ENCODE peak calls at places on chromosomes 6 and 20, in five cellular contexts. H is K562, F is tibial artery, T is neural progenitor cell, R is OCI-LY7. D is an unnamed sample.

GRCh38 chr6:2931970-2932748 is 29.1 kb upstream of the SERPINB9 start:
- DNase-seq in F (peak; percentile 83), H (peak; percentile 95), R (peak; percentile 90), T (peak; percentile 84), D (peak; percentile 76)

GRCh38 chr6:168192195-168192900 is 113.3 kb upstream of the FRMD1 start:
- DNase-seq in F (peak; percentile 13), H (no peak), R (no peak), T (peak; percentile 17), D (no peak)

GRCh38 chr20:1883986-1884385 is 11.2 kb upstream of the SIRPA start:
- DNase-seq in T (no peak), R (no peak), H (no peak), F (no peak), D (no peak)

GRCh38 chr20:23043376-23043775 is 6.1 kb downstream of the THBD start:
- DNase-seq in H (no peak), F (no peak), T (no peak), R (peak; percentile 2), D (no peak)

GRCh38 chr20:8740265-8740664 is 328.6 kb upstream of the PLCB4 start:
- DNase-seq in R (no peak), T (no peak), F (no peak), H (no peak), D (no peak)

GRCh38 chr6:37994238-37994637 is 174.7 kb downstream of the ZFAND3 start:
- DNase-seq in H (no peak), T (peak; percentile 42), R (no peak), F (no peak), D (peak; percentile 45)

GRCh38 chr20:50244352-50245149 is 53.9 kb downstream of the CEBPB start:
- DNase-seq in T (no peak), R (no peak), H (no peak), F (no peak), D (no peak)

GRCh38 chr6:144845181-144845580 is 560.0 kb downstream of the UTRN start:
- DNase-seq in T (no peak), R (no peak), H (no peak), F (no peak), D (peak; percentile 8)

GRCh38 chr6:16947461-16948159 is 154.2 kb upstream of the STMND1 start:
- DNase-seq in F (peak; percentile 54), R (no peak), H (no peak), T (peak; percentile 7), D (peak; percentile 96)

GRCh38 chr6:42095776-42096541 is 45.6 kb downstream of the TAF8 start:
- DNase-seq in T (peak; percentile 28), R (no peak), H (no peak), F (no peak), D (no peak)

GRCh38 chr20:58472273-58473018 is 42.8 kb downstream of the APCDD1L start:
- DNase-seq in R (no peak), T (no peak), F (no peak), H (no peak), D (no peak)

GRCh38 chr6:29828471-29828797 is 809 bp downstream of the HLA-G start:
- DNase-seq in R (no peak), H (peak; percentile 64), T (peak; percentile 33), F (no peak), D (no peak)

GRCh38 chr20:50671626-50672025 is 19.7 kb downstream of the RIPOR3 start:
- DNase-seq in T (no peak), F (no peak), H (no peak), R (no peak), D (no peak)

GRCh38 chr6:133551847-133552331 is 310.7 kb downstream of the EYA4 start:
- DNase-seq in T (no peak), H (no peak), F (peak; percentile 29), R (no peak), D (peak; percentile 95)

GRCh38 chr6:21847712-21848111 is 254.2 kb downstream of the SOX4 start:
- DNase-seq in T (no peak), F (no peak), H (no peak), R (no peak), D (no peak)

GRCh38 chr6:146917182-146917581 is 287.0 kb upstream of the STXBP5 start:
- DNase-seq in T (no peak), H (no peak), R (no peak), F (no peak), D (no peak)

GRCh38 chr20:50071039-50071888 is 41.7 kb downstream of the UBE2V1 start:
- DNase-seq in H (peak; percentile 96), R (peak; percentile 87), T (peak; percentile 95), F (peak; percentile 86), D (peak; percentile 79)

GRCh38 chr20:31706607-31707257 is 15.9 kb downstream of the BCL2L1 start:
- DNase-seq in F (no peak), R (no peak), T (no peak), H (peak; percentile 85), D (peak; percentile 54)

GRCh38 chr20:48574383-48574782 is 253.4 kb downstream of the PREX1 start:
- DNase-seq in T (peak; percentile 53), H (peak; percentile 17), R (peak; percentile 19), F (no peak), D (peak; percentile 10)

GRCh38 chr20:48604936-48605335 is 222.9 kb downstream of the PREX1 start:
- DNase-seq in H (no peak), T (no peak), F (no peak), R (no peak), D (no peak)

GRCh38 chr20:53655909-53656652 is 62.4 kb upstream of the ZNF217 start:
- DNase-seq in F (no peak), T (no peak), H (no peak), R (no peak), D (no peak)

GRCh38 chr6:51818520-51819022 is 268.8 kb downstream of the PKHD1 start:
- DNase-seq in H (no peak), T (no peak), R (no peak), F (no peak), D (no peak)

GRCh38 chr6:47665112-47665511 is 33.3 kb upstream of the ADGRF4 start:
- DNase-seq in T (no peak), R (no peak), F (no peak), H (no peak), D (no peak)

GRCh38 chr6:87846446-87846845 is 144.4 kb upstream of the AKIRIN2 start:
- DNase-seq in R (no peak), H (no peak), T (no peak), F (no peak), D (no peak)

GRCh38 chr6:136576821-136577220 is 26.6 kb upstream of the MAP7 start:
- DNase-seq in T (no peak), F (no peak), H (no peak), R (no peak), D (no peak)

GRCh38 chr6:63537126-63537958 is 34.9 kb upstream of the LOC128125822 start:
- DNase-seq in H (no peak), R (peak; percentile 11), F (no peak), T (no peak), D (no peak)

GRCh38 chr6:158223926-158224325 is 55.8 kb downstream of the GTF2H5 start:
- DNase-seq in T (no peak), F (no peak), R (no peak), H (no peak), D (no peak)

GRCh38 chr6:111565316-111566221 is 40.1 kb downstream of the TRAF3IP2 start:
- DNase-seq in F (no peak), R (peak; percentile 86), H (no peak), T (no peak), D (no peak)

GRCh38 chr20:45085289-45085688 is 15.6 kb downstream of the KCNS1 start:
- DNase-seq in T (no peak), R (no peak), F (no peak), H (no peak), D (no peak)

GRCh38 chr6:163175301-163175700 is 239.2 kb upstream of the QKI start:
- DNase-seq in T (no peak), R (no peak), F (no peak), H (no peak), D (no peak)

GRCh38 chr6:142728910-142729481 is 216.0 kb downstream of the HIVEP2 start:
- DNase-seq in F (no peak), T (no peak), R (peak; percentile 13), H (no peak), D (peak; percentile 89)

GRCh38 chr6:139742671-139743070 is 368.2 kb upstream of the CITED2 start:
- DNase-seq in R (no peak), T (no peak), F (no peak), H (no peak), D (no peak)

DNA sequence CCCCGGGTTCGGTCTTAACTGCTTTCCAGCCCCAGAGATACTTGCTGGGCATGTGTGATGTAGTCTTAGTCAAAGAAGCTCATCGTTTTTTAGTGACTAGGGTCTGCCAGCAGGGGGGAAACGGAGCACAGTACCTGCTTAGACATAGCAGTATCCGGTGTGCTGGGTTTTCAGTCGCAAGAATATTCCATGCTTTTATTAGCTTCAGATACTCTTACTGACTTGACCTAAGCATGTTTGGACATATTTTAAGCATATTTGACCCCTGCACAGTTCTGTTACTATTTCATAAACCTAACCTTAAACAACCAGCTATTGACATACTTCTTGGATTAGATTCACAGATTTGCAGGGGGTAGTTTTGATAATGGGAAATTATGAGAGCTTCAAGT is 3.0 kb downstream of the E2F3 start:
- DNase-seq in R (peak; percentile 86), H (peak; percentile 45), T (peak; percentile 74), F (no peak), D (peak; percentile 80)
- TF ChIP-seq CTCF in R (peak; percentile 80), H (peak; percentile 67), T (peak; percentile 50), F (peak; percentile 37), D (peak; percentile 75)

GRCh38 chr6:501891-502601 is 110.5 kb downstream of the IRF4 start:
- DNase-seq in T (peak; percentile 9), F (no peak), H (no peak), R (no peak), D (no peak)
- H3K4me3 ChIP-seq in T (no peak overlapping the region), F (no peak overlapping the region), H (no peak overlapping the region), R (no peak overlapping the region), D (no peak overlapping the region)

DNA sequence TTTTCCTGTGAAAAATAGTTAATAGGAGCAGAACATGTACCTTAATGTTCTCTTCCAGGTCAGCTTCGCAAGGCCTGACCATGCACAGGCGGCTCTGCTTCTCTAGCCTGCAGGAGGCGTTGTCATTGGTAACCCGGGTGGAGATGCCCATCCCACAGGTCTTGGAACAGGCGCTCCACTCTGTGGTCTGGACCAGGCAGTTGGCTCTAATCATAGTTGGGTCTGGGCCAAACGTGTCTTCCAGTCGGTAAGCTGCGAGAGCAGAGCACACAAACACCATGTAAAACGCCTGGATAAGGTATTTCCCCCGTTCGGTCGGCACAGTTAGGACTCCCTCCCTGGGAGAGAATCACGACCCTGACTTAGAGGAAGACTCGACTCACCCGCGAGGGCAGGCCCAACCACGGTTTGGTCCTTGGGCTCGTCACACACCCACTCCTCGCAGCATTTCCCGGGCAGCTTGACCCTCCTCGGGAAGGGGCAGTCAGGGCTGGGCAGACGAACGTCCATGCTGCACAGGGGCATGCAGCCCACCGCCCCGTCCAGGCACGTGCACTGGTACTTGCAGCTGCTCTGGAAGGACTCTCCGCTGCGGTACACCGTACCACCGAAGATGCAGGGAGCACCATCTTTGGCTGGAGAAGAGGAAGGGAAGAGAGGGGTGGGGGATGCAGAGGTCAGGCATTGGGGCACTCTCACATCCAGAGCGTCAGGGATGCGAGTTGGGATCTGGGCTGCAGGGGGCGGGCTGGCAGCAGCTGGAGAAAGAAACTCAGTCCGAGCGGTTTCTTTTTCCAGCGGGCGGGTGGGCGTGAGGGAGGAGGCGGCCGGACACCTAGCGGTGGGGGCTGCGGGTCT is 1.0 kb downstream of the CCN2 start:
- DNase-seq in T (peak; percentile 91), H (no peak), R (no peak), F (peak; percentile 78), D (peak; percentile 96)
- TF ChIP-seq CTCF in T (peak; percentile 66), H (no peak), R (no peak), F (peak; percentile 61), D (peak; percentile 46)

DNA sequence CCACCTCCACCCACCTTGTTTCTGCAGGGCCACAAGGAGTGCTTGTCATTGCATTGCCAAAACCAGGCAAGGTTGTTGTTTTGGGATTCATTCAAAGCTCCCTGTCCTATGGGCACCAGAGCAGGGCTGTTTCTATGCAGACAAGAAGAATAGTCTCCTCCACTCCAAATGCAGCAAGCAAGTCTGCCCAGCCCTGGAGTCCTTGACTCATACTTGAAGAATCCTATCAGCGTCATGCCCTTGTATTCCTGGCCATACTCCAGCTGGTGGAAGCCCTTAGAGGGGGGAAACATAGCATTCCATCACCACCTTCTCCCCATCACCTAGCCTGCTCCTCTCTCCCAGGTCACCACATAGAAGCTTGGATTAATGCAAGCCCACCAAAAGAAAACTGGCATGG is 145.3 kb upstream of the ECI2 start:
- DNase-seq in F (no peak), H (no peak), R (no peak), T (no peak), D (peak; percentile 84)
- H3K4me3 ChIP-seq in F (no peak overlapping the region), H (no peak overlapping the region), R (no peak overlapping the region), T (no peak overlapping the region), D (no peak overlapping the region)

D was measured in fibroblast of pulmonary artery.